ENCODE peak calls at places on chromosomes 4 and X, in eight cellular contexts. Z, R, G, U, J, L, B and F are unnamed samples.

GRCh38 chr4:4671774-4672349 is 130.0 kb upstream of the STX18 start:
- DNase-seq in Z (no peak), R (no peak), G (no peak), U (no peak), J (no peak), L (no peak), B (no peak), F (no peak)

GRCh38 chr4:76801621-76802545 is 96.1 kb downstream of the SOWAHB start:
- DNase-seq in Z (no peak), R (no peak), G (no peak), U (peak; percentile 63), J (no peak), L (peak; percentile 51), B (no peak), F (peak; percentile 58)

GRCh38 chr4:8355864-8356565 is 84.5 kb downstream of the ACOX3 start:
- DNase-seq in Z (no peak), R (no peak), G (no peak), U (peak; percentile 12), J (no peak), L (peak; percentile 66), B (peak; percentile 26), F (no peak)

GRCh38 chr4:84530871-84531270 is 31.8 kb upstream of the NKX6-1 start:
- DNase-seq in Z (no peak), R (no peak), G (no peak), U (no peak), J (no peak), L (peak; percentile 26), B (no peak), F (no peak)

GRCh38 chr4:21476753-21477152 is 471.8 kb downstream of the KCNIP4 start:
- DNase-seq in Z (peak; percentile 49), R (no peak), G (no peak), U (no peak), J (no peak), L (peak; percentile 7), B (no peak), F (no peak)

GRCh38 chrX:37686348-37686736 is 751 bp downstream of the XK start:
- DNase-seq in Z (no peak), R (no peak), G (no peak), U (no peak), J (no peak), L (no peak), B (no peak), F (no peak)

GRCh38 chr4:122619583-122619982 is 1.3 kb downstream of the IL21 start:
- DNase-seq in Z (no peak), R (no peak), G (no peak), U (no peak), J (no peak), L (no peak), B (no peak), F (no peak)

GRCh38 chr4:76640252-76640925 is 205.4 kb downstream of the SHROOM3 start:
- DNase-seq in Z (no peak), R (no peak), G (no peak), U (no peak), J (no peak), L (no peak), B (no peak), F (no peak)

GRCh38 chr4:40842318-40842717 is 92.6 kb downstream of the NSUN7 start:
- DNase-seq in Z (no peak), R (no peak), G (no peak), U (no peak), J (no peak), L (no peak), B (no peak), F (peak; percentile 69)

GRCh38 chr4:147103403-147103946 is 157.8 kb upstream of the TTC29 start:
- DNase-seq in Z (no peak), R (no peak), G (no peak), U (peak; percentile 32), J (no peak), L (peak; percentile 90), B (peak; percentile 59), F (peak; percentile 66)

GRCh38 chr4:73662709-73663546 is 42.7 kb upstream of the RASSF6 start:
- DNase-seq in Z (no peak), R (no peak), G (peak; percentile 10), U (no peak), J (no peak), L (peak; percentile 81), B (no peak), F (no peak)

GRCh38 chr4:73213917-73214663 is 44.5 kb downstream of the ANKRD17 start:
- DNase-seq in Z (no peak), R (no peak), G (no peak), U (no peak), J (no peak), L (peak; percentile 60), B (no peak), F (no peak)

GRCh38 chr4:145773581-145774234 is 93.8 kb downstream of the C4orf51 start:
- DNase-seq in Z (no peak), R (no peak), G (peak; percentile 18), U (no peak), J (no peak), L (no peak), B (no peak), F (no peak)

GRCh38 chr4:3034231-3034630 is 40.1 kb downstream of the HTT-AS start:
- DNase-seq in Z (no peak), R (no peak), G (no peak), U (no peak), J (no peak), L (no peak), B (peak; percentile 25), F (no peak)

GRCh38 chr4:122896270-122896669 is 26.1 kb downstream of the NUDT6 start:
- DNase-seq in Z (no peak), R (no peak), G (no peak), U (no peak), J (no peak), L (no peak), B (no peak), F (no peak)